ENCODE peak calls at places on chromosomes 2 and 18, in six cellular contexts. M is adrenal gland, F is K562, N is IMR-90, K is tibial nerve, L is gastrocnemius medialis. B is an unnamed sample.

GRCh38 chr18:31657823-31658669 is 26.3 kb downstream of the B4GALT6 start:
- DNase-seq in M (no peak), F (no peak), N (no peak), K (no peak), L (peak), B (no peak)

GRCh38 chr2:11719230-11719977 is 27.0 kb upstream of the LPIN1 start:
- DNase-seq in M (no peak), F (peak), N (no peak), K (no peak), L (no peak), B (no peak)

GRCh38 chr18:32482117-32482516 is 11.4 kb upstream of the GAREM1 start:
- DNase-seq in M (no peak), F (no peak), N (no peak), K (no peak), L (no peak), B (no peak)

GRCh38 chr2:112682101-112682500 is 36.4 kb downstream of the SLC20A1 start:
- DNase-seq in M (no peak), F (no peak), N (no peak), K (no peak), L (no peak), B (no peak)

GRCh38 chr2:74066491-74067203 is 81.1 kb downstream of the BOLA3 start:
- DNase-seq in M (no peak), F (no peak), N (no peak), K (no peak), L (no peak), B (no peak)

GRCh38 chr2:53630001-53630606 is 137.5 kb upstream of the CHAC2 start:
- DNase-seq in M (no peak), F (no peak), N (peak), K (no peak), L (no peak), B (no peak)

GRCh38 chr2:72538486-72538885 is 287.3 kb downstream of the EXOC6B start:
- DNase-seq in M (no peak), F (no peak), N (no peak), K (no peak), L (no peak), B (no peak)

GRCh38 chr18:79515331-79515730 is 119.6 kb downstream of the NFATC1 start:
- DNase-seq in M (no peak), F (no peak), N (no peak), K (no peak), L (no peak), B (no peak)

GRCh38 chr2:233832869-233833812 is 21.2 kb downstream of the HJURP start:
- DNase-seq in M (no peak), F (peak), N (peak), K (no peak), L (no peak), B (no peak)

GRCh38 chr2:165801176-165801575 is 7.1 kb upstream of the GALNT3 start:
- DNase-seq in M (no peak), F (no peak), N (no peak), K (no peak), L (no peak), B (no peak)

GRCh38 chr2:132670961-132671781 is 1.2 kb upstream of the LYPD1 start:
- DNase-seq in M (no peak), F (no peak), N (peak), K (no peak), L (no peak), B (no peak)

GRCh38 chr2:179525340-179525739 is 260.7 kb upstream of the SESTD1 start:
- DNase-seq in M (no peak), F (no peak), N (no peak), K (no peak), L (peak), B (no peak)

GRCh38 chr2:45889620-45890019 is 238.1 kb downstream of the PRKCE start:
- DNase-seq in M (no peak), F (no peak), N (no peak), K (no peak), L (no peak), B (no peak)

GRCh38 chr2:45888641-45889040 is 237.2 kb downstream of the PRKCE start:
- DNase-seq in M (no peak), F (no peak), N (no peak), K (no peak), L (no peak), B (no peak)

GRCh38 chr2:45890094-45890646 is 238.7 kb downstream of the PRKCE start:
- DNase-seq in M (no peak), F (no peak), N (no peak), K (no peak), L (no peak), B (no peak)

GRCh38 chr2:45888167-45888566 is 236.7 kb downstream of the PRKCE start:
- DNase-seq in M (no peak), F (no peak), N (peak), K (no peak), L (no peak), B (no peak)

GRCh38 chr2:45889053-45889452 is 237.6 kb downstream of the PRKCE start:
- DNase-seq in M (no peak), F (peak), N (peak), K (no peak), L (peak), B (no peak)
- TF ChIP-seq CTCF in M (peak), F (peak), N (peak), K (no peak), L (no peak), B (no peak)

DNA sequence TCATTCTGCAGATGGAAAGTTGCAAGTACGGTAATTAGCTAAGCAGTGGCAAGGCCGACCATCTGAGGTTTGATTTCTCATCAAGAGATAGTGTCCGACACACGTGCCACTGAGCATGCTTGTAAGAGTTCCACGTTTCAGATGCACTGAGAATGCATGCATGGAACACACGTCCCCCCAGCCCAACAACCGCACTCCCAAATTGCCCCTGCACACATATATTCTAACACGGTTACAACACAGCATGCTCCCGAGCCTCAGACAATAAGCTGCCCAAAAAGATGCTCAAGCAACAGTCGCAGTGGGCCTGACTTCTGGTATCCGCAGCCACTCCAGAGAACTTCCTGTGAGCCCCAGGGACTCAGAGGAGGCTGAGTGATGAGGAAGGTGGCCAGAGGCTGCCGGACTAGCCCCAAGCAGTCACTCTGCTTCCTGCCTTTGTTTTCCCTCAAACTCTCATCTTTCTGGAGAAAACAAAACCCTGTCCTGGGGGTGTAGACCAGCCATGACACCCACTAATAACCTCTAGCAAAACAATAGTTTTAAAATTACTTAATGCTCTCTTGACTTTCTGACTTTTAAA is 204.0 kb downstream of the TGIF1 start:
- DNase-seq in M (no peak), F (peak), N (no peak), K (no peak), L (no peak), B (no peak)
- TF ChIP-seq POLR2A in M (no peak), F (no peak), N (no peak), K (no peak), L (no peak), B (no peak)

GRCh38 chr2:160354677-160355076 is 138.9 kb downstream of the RBMS1 start:
- DNase-seq in M (no peak), F (no peak), N (no peak), K (no peak), L (no peak), B (no peak)

GRCh38 chr2:160352492-160352891 is 141.1 kb downstream of the RBMS1 start:
- DNase-seq in M (no peak), F (no peak), N (peak), K (no peak), L (no peak), B (no peak)

GRCh38 chr2:160355080-160355479 is 138.5 kb downstream of the RBMS1 start:
- DNase-seq in M (no peak), F (no peak), N (no peak), K (no peak), L (no peak), B (no peak)

GRCh38 chr2:160353166-160353565 is 140.4 kb downstream of the RBMS1 start:
- DNase-seq in M (no peak), F (no peak), N (no peak), K (no peak), L (no peak), B (no peak)

GRCh38 chr2:160353813-160354212 is 139.8 kb downstream of the RBMS1 start:
- DNase-seq in M (no peak), F (no peak), N (no peak), K (no peak), L (no peak), B (no peak)
- H3K27ac ChIP-seq in M (no peak), F (no peak), N (no peak), K (no peak), L (no peak), B (no peak)

GRCh38 chr2:20050712-20051517 is 513 bp downstream of the LAPTM4A start:
- DNase-seq in M (peak), F (peak), N (peak), K (no peak), L (peak), B (peak)
- TF ChIP-seq CTCF in M (no peak), F (peak), N (peak), K (no peak), L (no peak), B (peak)

GRCh38 chr18:3248062-3248669 is 565 bp downstream of the MYL12A start:
- DNase-seq in M (no peak), F (no peak), N (peak), K (no peak), L (peak), B (no peak)

GRCh38 chr18:3250237-3251107 is 2.9 kb downstream of the MYL12A start:
- DNase-seq in M (no peak), F (no peak), N (peak), K (no peak), L (no peak), B (no peak)

GRCh38 chr18:3246636-3247242 is 862 bp upstream of the MYL12A start:
- DNase-seq in M (peak), F (peak), N (no peak), K (no peak), L (peak), B (peak)

GRCh38 chr18:3247243-3248061 is at the start of gene MYL12A:
- DNase-seq in M (peak), F (peak), N (peak), K (peak), L (peak), B (peak)

DNA sequence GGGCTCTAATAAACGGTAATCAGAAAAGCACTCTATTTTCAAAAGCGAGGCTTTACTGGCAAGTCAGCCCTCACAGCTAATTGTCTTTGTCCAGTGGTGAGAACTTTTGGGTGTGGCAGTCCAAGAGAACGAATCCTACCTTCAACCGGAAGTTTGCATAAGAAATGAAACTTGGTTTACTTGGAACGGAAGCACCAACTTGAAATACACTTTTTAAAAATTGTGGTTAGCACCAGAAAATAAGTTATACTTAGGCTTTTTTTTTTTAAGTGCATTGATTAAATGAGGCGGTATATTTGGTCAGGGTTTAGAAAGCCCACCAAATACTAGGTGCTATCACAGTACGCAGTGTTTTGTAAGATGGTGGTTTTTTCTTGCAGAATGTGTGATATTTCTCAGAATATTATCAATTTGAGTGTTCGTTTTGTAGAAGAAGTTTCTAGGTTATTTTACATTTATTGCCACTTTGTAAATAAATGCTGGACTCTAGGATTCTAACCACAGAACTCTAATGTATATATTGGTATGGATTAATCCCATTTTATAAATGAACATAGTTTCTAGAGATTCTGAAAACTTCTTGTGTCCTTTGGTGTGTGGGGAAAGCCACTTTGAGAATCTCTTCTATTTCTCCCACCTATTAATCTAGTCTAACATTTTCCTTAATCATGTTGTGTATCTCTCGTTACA is 1.2 kb downstream of the MYL12A start:
- DNase-seq in M (no peak), F (peak), N (peak), K (no peak), L (peak), B (no peak)
- TF ChIP-seq POLR2A in M (no peak), F (no peak), N (no peak), K (no peak), L (peak), B (no peak)